ENCODE peak calls at places on chromosomes 12 and 14, in eight cellular contexts. X is PC-3, G is heart left ventricle, N is astrocyte, V is lower lobe of right lung, U is breast epithelium, W is keratinocyte, P is testis. K is an unnamed sample.

GRCh38 chr12:3295648-3296408 is 195.2 kb upstream of the PRMT8 start:
- DNase-seq in P (peak), G (peak), U (no peak), W (no peak), N (peak), V (no peak), X (no peak), K (peak)

GRCh38 chr12:85836716-85837100 is 499 bp upstream of the RASSF9 start:
- DNase-seq in V (peak), P (no peak), U (no peak), W (no peak), G (no peak), N (no peak), X (no peak), K (no peak)

GRCh38 chr14:70886421-70887206 is 20.6 kb upstream of the PCNX1 start:
- DNase-seq in N (no peak), V (no peak), P (no peak), G (no peak), U (no peak), X (no peak), W (no peak), K (no peak)

GRCh38 chr12:27762757-27763156 is 17.3 kb upstream of the KLHL42 start:
- DNase-seq in X (no peak), G (no peak), P (no peak), U (no peak), W (no peak), N (no peak), V (no peak), K (no peak)

GRCh38 chr14:69662636-69663321 is 51.4 kb downstream of the SUSD6 start:
- DNase-seq in N (no peak), P (no peak), U (no peak), G (no peak), W (no peak), V (no peak), X (peak), K (no peak)

GRCh38 chr12:182381-182883 is 31.5 kb downstream of the SLC6A12 start:
- DNase-seq in X (peak), V (peak), U (no peak), N (peak), G (peak), P (no peak), W (no peak), K (no peak)

GRCh38 chr14:56324831-56325230 is 206.6 kb downstream of the PELI2 start:
- DNase-seq in W (no peak), N (peak), U (no peak), X (no peak), P (no peak), G (no peak), V (no peak), K (no peak)

GRCh38 chr12:44847403-44847802 is 28.7 kb downstream of the NELL2 start:
- DNase-seq in W (no peak), P (no peak), N (no peak), G (no peak), V (no peak), X (no peak), U (no peak), K (no peak)

GRCh38 chr14:20555845-20556244 is 5.0 kb downstream of the RNASE9 start:
- DNase-seq in P (no peak), N (no peak), W (no peak), G (no peak), V (no peak), X (no peak), U (no peak), K (no peak)

GRCh38 chr14:72033331-72033730 is 101.1 kb downstream of the RGS6 start:
- DNase-seq in U (no peak), G (no peak), V (no peak), P (no peak), N (no peak), X (peak), W (no peak), K (no peak)

GRCh38 chr12:107399061-107399460 is 286.5 kb upstream of the PWP1 start:
- DNase-seq in V (no peak), U (no peak), N (peak), W (no peak), P (no peak), X (no peak), G (no peak), K (no peak)

GRCh38 chr14:88825078-88825458 is 617 bp downstream of the TTC8 start:
- DNase-seq in P (no peak), N (peak), X (no peak), W (no peak), U (no peak), V (no peak), G (no peak), K (no peak)

GRCh38 chr14:75522224-75522764 is at the start of gene BATF:
- DNase-seq in N (no peak), P (no peak), W (no peak), X (no peak), G (no peak), U (no peak), V (peak), K (peak)

GRCh38 chr12:111076611-111077451 is 156.5 kb upstream of the MYL2 start:
- DNase-seq in W (no peak), P (no peak), V (no peak), N (no peak), U (no peak), X (no peak), G (no peak), K (no peak)

GRCh38 chr12:98618952-98619351 is 25.5 kb downstream of the SLC25A3 start:
- DNase-seq in U (no peak), W (no peak), G (no peak), V (no peak), X (no peak), P (no peak), N (no peak), K (no peak)

GRCh38 chr12:58871557-58871956 is 48.7 kb downstream of the LRIG3 start:
- DNase-seq in V (no peak), U (no peak), N (no peak), W (no peak), P (no peak), X (no peak), G (no peak), K (no peak)

GRCh38 chr12:10941369-10941768 is 2.3 kb upstream of the TAS2R14 start:
- DNase-seq in U (no peak), V (no peak), W (no peak), X (no peak), P (no peak), N (no peak), G (no peak), K (no peak)

GRCh38 chr12:80101126-80101525 is 1.8 kb downstream of the OTOGL start:
- DNase-seq in P (no peak), W (peak), N (no peak), U (no peak), V (no peak), X (peak), G (no peak), K (no peak)

GRCh38 chr14:104665092-104665662 is 24.2 kb upstream of the INF2 start:
- DNase-seq in V (no peak), U (no peak), X (no peak), W (no peak), G (no peak), N (no peak), P (no peak), K (no peak)

GRCh38 chr14:101371691-101372493 is 189.4 kb upstream of the DIO3 start:
- DNase-seq in P (no peak), U (peak), W (no peak), G (no peak), V (no peak), N (no peak), X (no peak), K (no peak)

GRCh38 chr12:10673660-10674384 is at the start of gene STYK1:
- DNase-seq in W (peak), U (peak), G (peak), X (peak), N (peak), P (peak), V (peak), K (peak)

GRCh38 chr12:121296618-121297476 is at the start of gene CAMKK2:
- DNase-seq in G (peak), N (peak), V (peak), W (no peak), U (peak), X (peak), P (peak), K (peak)

GRCh38 chr12:52681551-52682380 is 1.6 kb upstream of the KRT1 start:
- DNase-seq in G (no peak), N (no peak), W (no peak), X (no peak), U (no peak), V (no peak), P (no peak), K (no peak)

GRCh38 chr14:67977468-67978034 is 158.0 kb downstream of the RAD51B start:
- DNase-seq in N (no peak), X (no peak), P (no peak), G (no peak), U (no peak), W (no peak), V (no peak), K (no peak)

GRCh38 chr12:126483145-126484068 is 1418.2 kb downstream of the AACS start:
- DNase-seq in W (no peak), X (peak), G (no peak), P (no peak), U (no peak), V (no peak), N (peak), K (no peak)

GRCh38 chr12:126874427-126875026 is 1392.4 kb upstream of the TMEM132C start:
- DNase-seq in N (peak), V (peak), G (peak), U (peak), W (no peak), X (peak), P (peak), K (peak)

GRCh38 chr12:70513441-70513840 is 123.8 kb downstream of the PTPRB start:
- DNase-seq in P (no peak), X (no peak), W (no peak), N (no peak), G (no peak), U (no peak), V (no peak), K (no peak)

GRCh38 chr12:97127061-97127460 is 220.0 kb downstream of the NEDD1 start:
- DNase-seq in U (no peak), P (no peak), X (no peak), G (no peak), V (no peak), W (no peak), N (no peak), K (no peak)

GRCh38 chr12:131586761-131587160 is 124.1 kb upstream of the SFSWAP start:
- DNase-seq in U (no peak), G (no peak), N (no peak), W (no peak), P (no peak), X (no peak), V (no peak), K (no peak)

GRCh38 chr12:58893421-58893986 is 26.8 kb downstream of the LRIG3 start:
- DNase-seq in W (no peak), X (peak), U (no peak), P (no peak), V (no peak), G (no peak), N (peak), K (no peak)

GRCh38 chr14:54651649-54652048 is 84.7 kb downstream of the SAMD4A start:
- DNase-seq in N (peak), G (no peak), P (no peak), W (no peak), V (no peak), X (peak), U (no peak), K (no peak)

GRCh38 chr14:54654600-54654999 is 87.7 kb downstream of the SAMD4A start:
- DNase-seq in G (no peak), V (no peak), P (no peak), W (no peak), X (no peak), N (no peak), U (no peak), K (no peak)

GRCh38 chr14:54652188-54652889 is 85.4 kb downstream of the SAMD4A start:
- DNase-seq in V (peak), N (peak), X (peak), U (peak), G (peak), W (peak), P (peak), K (peak)

GRCh38 chr14:54652890-54653201 is 85.9 kb downstream of the SAMD4A start:
- DNase-seq in W (no peak), U (no peak), X (no peak), V (no peak), N (no peak), P (no peak), G (no peak), K (no peak)

GRCh38 chr14:54653764-54654469 is 87.0 kb downstream of the SAMD4A start:
- DNase-seq in V (no peak), G (peak), P (no peak), W (no peak), X (peak), N (peak), U (no peak), K (no peak)
- H3K27ac ChIP-seq in V (peak), G (peak), P (peak), W (no peak), X (peak), N (peak), U (peak), K (peak)

GRCh38 chr14:63175531-63175930 is 28.7 kb upstream of the RHOJ start:
- DNase-seq in X (no peak), U (no peak), V (no peak), W (no peak), P (no peak), G (no peak), N (peak), K (no peak)

GRCh38 chr14:63180017-63180416 is 24.2 kb upstream of the RHOJ start:
- DNase-seq in N (no peak), G (peak), X (no peak), W (no peak), V (no peak), P (no peak), U (no peak), K (peak)

GRCh38 chr14:63182967-63183366 is 21.3 kb upstream of the RHOJ start:
- DNase-seq in V (no peak), G (no peak), U (no peak), X (no peak), P (no peak), N (no peak), W (no peak), K (no peak)

GRCh38 chr14:63179383-63179782 is 24.9 kb upstream of the RHOJ start:
- DNase-seq in G (no peak), P (no peak), X (peak), U (no peak), V (no peak), N (no peak), W (no peak), K (peak)

GRCh38 chr14:63178912-63179311 is 25.3 kb upstream of the RHOJ start:
- DNase-seq in N (peak), V (no peak), U (peak), X (peak), W (peak), P (no peak), G (no peak), K (no peak)
- H3K27ac ChIP-seq in N (peak), V (no peak), U (peak), X (peak), W (peak), P (no peak), G (no peak), K (no peak)

GRCh38 chr12:118190266-118190665 is 54.3 kb downstream of the PEBP1 start:
- DNase-seq in U (no peak), P (peak), G (no peak), V (no peak), X (no peak), N (peak), W (no peak), K (no peak)

GRCh38 chr12:118188690-118189371 is 52.9 kb downstream of the PEBP1 start:
- DNase-seq in V (no peak), U (no peak), X (no peak), P (peak), W (no peak), N (peak), G (peak), K (peak)

GRCh38 chr12:118193958-118194357 is 58.0 kb downstream of the PEBP1 start:
- DNase-seq in G (no peak), X (no peak), P (no peak), U (no peak), W (no peak), V (no peak), N (no peak), K (no peak)

GRCh38 chr12:118189761-118190181 is 53.8 kb downstream of the PEBP1 start:
- DNase-seq in W (no peak), P (peak), X (no peak), N (peak), U (no peak), V (no peak), G (no peak), K (peak)

DNA sequence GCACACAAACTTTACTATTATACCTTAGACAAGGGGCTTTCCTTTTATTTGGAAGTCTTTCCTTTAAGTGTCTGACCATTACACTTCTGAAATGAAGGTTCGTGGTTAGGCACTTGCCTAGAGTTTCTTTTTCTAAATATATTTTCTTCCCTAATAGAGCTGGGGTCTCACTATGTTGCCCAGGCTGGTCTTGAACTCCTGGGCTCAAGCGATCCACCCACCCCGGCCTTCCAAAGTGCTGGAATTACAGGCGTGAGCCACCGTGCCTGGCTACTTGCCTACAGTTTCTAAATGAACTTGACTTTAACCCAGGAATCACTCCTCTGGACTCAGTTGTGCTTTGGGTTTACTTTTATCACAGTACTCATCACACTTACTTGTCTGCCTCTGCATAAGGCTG is 57.6 kb downstream of the PEBP1 start:
- DNase-seq in P (no peak), U (no peak), W (no peak), N (no peak), X (no peak), V (no peak), G (no peak), K (no peak)
- H3K27ac ChIP-seq in P (no peak), U (no peak), W (no peak), N (no peak), X (no peak), V (no peak), G (no peak), K (no peak)

DNA sequence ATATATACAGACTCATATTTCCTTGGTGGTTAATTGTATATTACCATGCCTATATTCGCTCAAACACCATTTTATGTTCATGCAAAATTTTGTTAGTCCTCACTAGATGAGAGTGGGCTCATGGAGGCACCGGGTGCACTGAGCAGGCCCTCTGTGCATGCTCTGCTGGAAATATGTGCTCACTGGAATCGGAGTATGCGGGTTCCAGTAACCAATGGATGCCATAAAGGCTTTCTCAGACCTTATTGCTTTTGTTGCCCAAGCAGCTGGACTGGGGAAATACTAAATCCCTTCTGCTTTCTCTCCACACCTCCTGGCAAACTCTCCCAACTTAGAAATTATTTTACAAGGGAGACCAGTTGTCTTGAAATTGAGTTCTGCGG is 7.7 kb upstream of the HOXC6 start:
- DNase-seq in P (no peak), V (no peak), W (no peak), X (no peak), G (no peak), U (no peak), N (no peak), K (no peak)
- H3K27ac ChIP-seq in P (peak), V (no peak), W (peak), X (no peak), G (no peak), U (peak), N (no peak), K (no peak)

GRCh38 chr12:26121841-26122680 is 2.8 kb downstream of the BHLHE41 start:
- DNase-seq in P (no peak), W (no peak), V (peak), N (no peak), G (peak), U (no peak), X (peak), K (peak)

GRCh38 chr12:26121323-26121740 is 3.5 kb downstream of the BHLHE41 start:
- DNase-seq in W (no peak), X (peak), G (no peak), N (no peak), P (no peak), V (no peak), U (no peak), K (no peak)

GRCh38 chr12:26123482-26123980 is 1.3 kb downstream of the BHLHE41 start:
- DNase-seq in X (peak), V (no peak), P (no peak), G (no peak), U (no peak), W (no peak), N (no peak), K (no peak)

GRCh38 chr12:26124491-26125450 is at the start of gene BHLHE41:
- DNase-seq in U (peak), V (peak), N (peak), W (no peak), G (peak), P (peak), X (peak), K (peak)

GRCh38 chr12:26122681-26123481 is 2.0 kb downstream of the BHLHE41 start:
- DNase-seq in P (peak), U (peak), N (peak), G (peak), V (peak), X (peak), W (no peak), K (peak)
- H3K27ac ChIP-seq in P (peak), U (peak), N (peak), G (peak), V (peak), X (peak), W (peak), K (peak)

K was measured in right cardiac atrium.